ENCODE peak calls at places on chromosomes 16 and 17, in four cellular contexts. A is H4; G is neural progenitor cell; Q is activated effector memory CD4-positive, alpha-beta T cell treated with Interleukin-2 at 50 U/mL for 16 hours. U is an unnamed sample.

GRCh38 chr17:50331085-50331791 is 14.7 kb upstream of the XYLT2 start:
- DNase-seq in A (no peak), G (no peak), Q (no peak), U (no peak)

GRCh38 chr17:79090503-79091372 is 16.1 kb downstream of the ENGASE start:
- DNase-seq in A (no peak), G (no peak), Q (no peak), U (no peak)

GRCh38 chr17:6551356-6551755 is 5.0 kb downstream of the PITPNM3 start:
- DNase-seq in A (no peak), G (no peak), Q (no peak), U (no peak)

GRCh38 chr16:69567031-69567680 is 1.4 kb downstream of the NFAT5 start:
- DNase-seq in A (no peak), G (no peak), Q (no peak), U (peak)

GRCh38 chr16:67542464-67542863 is 13.8 kb downstream of the RIPOR1 start:
- DNase-seq in A (no peak), G (no peak), Q (peak), U (no peak)

GRCh38 chr17:48593840-48594411 is 347 bp upstream of the HOXB5 start:
- DNase-seq in A (peak), G (peak), Q (peak), U (peak)

GRCh38 chr16:54136276-54136625 is 150.3 kb downstream of the IRX3 start:
- DNase-seq in A (no peak), G (no peak), Q (no peak), U (no peak)

GRCh38 chr17:79607941-79608728 is 2.7 kb downstream of the RBFOX3 start:
- DNase-seq in A (no peak), G (peak), Q (no peak), U (no peak)

GRCh38 chr16:75620326-75621169 is 2.5 kb downstream of the ADAT1 start:
- DNase-seq in A (no peak), G (no peak), Q (peak), U (peak)

GRCh38 chr17:68288375-68288774 is 2.6 kb downstream of the SLC16A6 start:
- DNase-seq in A (no peak), G (no peak), Q (no peak), U (no peak)

GRCh38 chr17:82868715-82869131 is 28.9 kb upstream of the ZNF750 start:
- DNase-seq in A (no peak), G (no peak), Q (no peak), U (no peak)

GRCh38 chr16:22116095-22116700 is 23.9 kb downstream of the VWA3A start:
- DNase-seq in A (no peak), G (no peak), Q (no peak), U (no peak)

U was measured in stimulated activated effector memory CD8-positive, alpha-beta T cell treated with anti-CD3 and anti-CD28 coated beads, Interleukin-12 subunit alpha, Interleukin-12 subunit beta, amount 100 ng/mL, for 72 hours.